ENCODE peak calls at places on chromosomes 4 and X, in five cellular contexts. O, S, R, Q and Y are unnamed samples.

GRCh38 chrX:12825801-12826200 is 34.6 kb downstream of the PRPS2 start:
- DNase-seq in Q (no peak), R (no peak), O (no peak), S (no peak), Y (no peak)

GRCh38 chrX:148522006-148522405 is 21.6 kb downstream of the AFF2 start:
- DNase-seq in R (no peak), O (no peak), Q (no peak), S (no peak), Y (no peak)

GRCh38 chr4:125397226-125397625 is 82.5 kb downstream of the FAT4 start:
- DNase-seq in S (no peak), R (no peak), O (no peak), Q (no peak), Y (no peak)

GRCh38 chrX:39133971-39134370 is 332.7 kb downstream of the MID1IP1 start:
- DNase-seq in S (no peak), R (no peak), Q (no peak), O (no peak), Y (peak; percentile 1)

GRCh38 chr4:158796370-158797140 is 27.7 kb downstream of the FNIP2 start:
- DNase-seq in S (no peak), Q (peak; percentile 85), O (peak; percentile 60), R (no peak), Y (no peak)

GRCh38 chr4:165814256-165815010 is 58.6 kb upstream of the TLL1 start:
- DNase-seq in Q (peak; percentile 1), S (no peak), O (no peak), R (no peak), Y (no peak)

GRCh38 chrX:30525732-30526131 is 51.8 kb downstream of the TASL start:
- DNase-seq in S (no peak), Q (no peak), O (no peak), R (no peak), Y (no peak)

GRCh38 chrX:28920141-28920540 is 332.9 kb downstream of the IL1RAPL1 start:
- DNase-seq in O (no peak), R (no peak), Q (no peak), S (no peak), Y (no peak)

GRCh38 chrX:38519651-38520050 is 41.7 kb upstream of the TSPAN7 start:
- DNase-seq in S (no peak), O (no peak), Q (no peak), R (no peak), Y (no peak)

GRCh38 chr4:112327950-112328349 is 30.8 kb downstream of the ALPK1 start:
- DNase-seq in R (no peak), O (no peak), Q (peak; percentile 70), S (no peak), Y (no peak)

GRCh38 chr4:158169931-158170690 is 2.7 kb downstream of the GASK1B start:
- DNase-seq in S (no peak), O (no peak), Q (peak; percentile 60), R (no peak), Y (no peak)

GRCh38 chr4:5711479-5712184 is 631 bp downstream of the EVC start:
- DNase-seq in S (no peak), R (peak; percentile 39), Q (peak; percentile 87), O (peak; percentile 52), Y (no peak)

GRCh38 chr4:100075486-100076270 is 114.6 kb downstream of the DDIT4L start:
- DNase-seq in R (no peak), S (no peak), O (no peak), Q (peak; percentile 20), Y (no peak)

GRCh38 chr4:110196206-110196870 is 2.1 kb downstream of the ELOVL6 start:
- DNase-seq in R (peak; percentile 51), S (peak; percentile 23), O (peak; percentile 71), Q (peak; percentile 65), Y (peak; percentile 50)

GRCh38 chrX:69496143-69496542 is 8.0 kb upstream of the NALF2 start:
- DNase-seq in R (no peak), S (no peak), O (no peak), Q (no peak), Y (no peak)

GRCh38 chr4:53854991-53855885 is 209.2 kb downstream of the CHIC2 start:
- DNase-seq in R (no peak), Q (peak; percentile 82), O (no peak), S (no peak), Y (no peak)

GRCh38 chr4:124515591-124515990 is 196.9 kb downstream of the ANKRD50 start:
- DNase-seq in O (no peak), Q (no peak), R (no peak), S (no peak), Y (no peak)

GRCh38 chr4:153220709-153221367 is 16.6 kb downstream of the TRIM2 start:
- DNase-seq in O (no peak), Q (peak; percentile 32), S (no peak), R (no peak), Y (no peak)

GRCh38 chrX:7054219-7055206 is 93.0 kb upstream of the STS start:
- DNase-seq in R (no peak), S (no peak), O (no peak), Q (no peak), Y (no peak)

GRCh38 chrX:54029543-54030143 is 14.6 kb downstream of the PHF8 start:
- DNase-seq in Q (no peak), R (no peak), O (peak; percentile 56), S (no peak), Y (no peak)

GRCh38 chr4:88697113-88697512 is 516 bp downstream of the NAP1L5 start:
- DNase-seq in Q (peak; percentile 59), O (no peak), R (no peak), S (peak; percentile 32), Y (no peak)

GRCh38 chr4:6199344-6199921 is 916 bp downstream of the JAKMIP1 start:
- DNase-seq in S (peak; percentile 27), R (no peak), O (no peak), Q (no peak), Y (no peak)

GRCh38 chr4:24770111-24770584 is 25.2 kb upstream of the SOD3 start:
- DNase-seq in O (no peak), R (no peak), Q (peak; percentile 92), S (no peak), Y (no peak)

GRCh38 chrX:155864655-155865054 is 16.5 kb upstream of the VAMP7 start:
- DNase-seq in S (no peak), Q (peak; percentile 23), R (no peak), O (no peak), Y (no peak)

GRCh38 chr4:3729188-3729884 is 36.8 kb upstream of the ADRA2C start:
- DNase-seq in S (no peak), Q (peak; percentile 89), R (no peak), O (no peak), Y (no peak)

GRCh38 chrX:25523574-25523973 is 507.8 kb upstream of the ARX start:
- DNase-seq in O (no peak), Q (peak; percentile 5), S (no peak), R (no peak), Y (no peak)

GRCh38 chr4:137961051-137961438 is 281.1 kb downstream of the SLC7A11 start:
- DNase-seq in R (no peak), O (no peak), Q (peak; percentile 90), S (no peak), Y (no peak)

GRCh38 chr4:81757706-81758105 is 286.0 kb upstream of the RASGEF1B start:
- DNase-seq in S (no peak), O (no peak), R (no peak), Q (no peak), Y (no peak)

GRCh38 chrX:96575011-96575410 is 109.6 kb upstream of the DIAPH2 start:
- DNase-seq in R (no peak), O (no peak), Q (no peak), S (no peak), Y (no peak)

GRCh38 chr4:63218837-63219236 is 1190.4 kb downstream of the TECRL start:
- DNase-seq in R (no peak), Q (no peak), O (no peak), S (no peak), Y (no peak)

GRCh38 chr4:14856076-14856926 is 146.0 kb upstream of the CPEB2 start:
- DNase-seq in R (no peak), O (peak; percentile 63), Q (peak; percentile 98), S (no peak), Y (no peak)

DNA sequence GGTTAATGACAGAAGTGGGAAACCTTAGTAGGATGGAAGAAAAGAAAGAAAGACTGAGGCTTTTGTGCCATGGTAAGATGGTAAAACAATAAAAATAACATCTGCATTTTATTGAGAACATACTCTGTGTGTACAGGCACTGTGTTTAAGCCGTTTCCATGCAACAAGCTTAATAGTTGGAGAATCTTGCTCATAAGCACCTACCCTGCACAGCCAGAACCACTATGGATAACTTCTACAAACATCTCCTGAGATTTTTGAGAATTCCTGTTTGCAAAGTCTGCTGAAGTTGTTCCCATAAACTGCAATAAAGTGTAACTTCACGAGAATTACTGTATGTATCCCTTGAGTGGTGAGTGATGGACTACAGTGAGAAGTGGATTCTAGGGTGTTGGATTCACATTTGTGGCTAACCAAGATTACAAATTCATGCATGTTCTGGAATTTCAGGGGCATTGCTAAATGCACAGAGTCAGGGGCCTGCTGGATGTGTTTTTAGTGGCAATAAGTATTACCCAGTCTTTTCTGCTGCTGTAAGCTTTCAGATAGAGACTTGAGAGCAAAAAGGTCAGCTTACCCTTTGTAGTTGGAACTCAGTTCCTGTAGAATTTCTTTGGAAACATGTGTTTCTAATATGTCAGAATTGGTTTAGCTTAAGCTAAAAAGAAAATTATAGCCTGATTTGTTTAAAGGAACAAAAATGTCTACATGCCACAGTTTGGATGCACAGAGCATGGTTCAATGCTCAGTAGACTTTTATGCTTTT is 132.5 kb downstream of the AFF1 start:
- DNase-seq in O (no peak), Q (no peak), S (no peak), R (no peak), Y (no peak)
- H3K36me3 ChIP-seq in O (peaks cover 9% of the 10 kb centered on the region), Q (no peaks in the 10 kb centered on the region), S (no peaks in the 10 kb centered on the region), R (no peaks in the 10 kb centered on the region), Y (no peaks in the 10 kb centered on the region)

GRCh38 chrX:154350429-154351182 is 23.8 kb downstream of the FLNA start:
- DNase-seq in S (no peak), Q (peak; percentile 25), O (peak; percentile 6), R (no peak), Y (peak; percentile 39)
- H3K36me3 ChIP-seq in S (peaks cover 45% of the 10 kb centered on the region), Q (peaks cover 16% of the 10 kb centered on the region), O (peaks cover 70% of the 10 kb centered on the region), R (peaks cover 72% of the 10 kb centered on the region), Y (peaks cover 56% of the 10 kb centered on the region)

GRCh38 chrX:153717445-153717844 is 6.7 kb downstream of the BCAP31 start:
- DNase-seq in O (no peak), Q (no peak), R (no peak), S (no peak), Y (no peak)
- H3K36me3 ChIP-seq in O (peaks cover 64% of the 10 kb centered on the region), Q (no peaks in the 10 kb centered on the region), R (peaks cover 39% of the 10 kb centered on the region), S (peaks cover 28% of the 10 kb centered on the region), Y (peaks cover 38% of the 10 kb centered on the region)

GRCh38 chr4:10115657-10116624 is 658 bp downstream of the WDR1 start:
- DNase-seq in S (peak; percentile 72), R (no peak), O (peak; percentile 81), Q (peak; percentile 57), Y (peak; percentile 81)

GRCh38 chr4:10115271-10115656 is 1.3 kb downstream of the WDR1 start:
- DNase-seq in O (no peak), S (no peak), Q (peak; percentile 85), R (no peak), Y (no peak)

GRCh38 chr4:10114147-10114546 is 2.5 kb downstream of the WDR1 start:
- DNase-seq in O (no peak), Q (no peak), S (no peak), R (no peak), Y (no peak)

GRCh38 chr4:10113362-10114047 is 3.1 kb downstream of the WDR1 start:
- DNase-seq in O (no peak), Q (no peak), S (no peak), R (no peak), Y (no peak)

DNA sequence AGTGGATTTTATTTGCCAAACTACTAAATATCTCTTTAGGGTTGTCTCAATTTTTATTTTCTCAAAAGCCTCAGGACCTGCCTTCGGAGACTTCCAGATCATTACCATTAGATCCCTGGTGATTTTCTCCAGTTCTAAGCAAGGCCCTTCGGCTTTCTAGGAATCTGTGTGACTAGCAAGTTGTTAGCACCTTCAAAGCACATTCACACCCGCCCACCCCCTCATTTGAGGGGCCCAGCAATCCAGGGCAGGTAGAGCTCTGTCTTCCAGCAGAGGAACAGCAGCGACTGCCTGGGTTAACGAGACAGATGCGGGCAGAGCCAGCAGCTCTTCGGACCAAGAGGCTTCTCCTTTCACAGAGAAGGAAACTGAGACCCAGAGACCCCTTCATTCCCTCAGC is 2.0 kb downstream of the WDR1 start:
- DNase-seq in R (no peak), O (no peak), Q (no peak), S (no peak), Y (no peak)
- H3K36me3 ChIP-seq in R (peaks cover 55% of the 10 kb centered on the region), O (peaks cover 57% of the 10 kb centered on the region), Q (peaks cover 43% of the 10 kb centered on the region), S (peaks cover 59% of the 10 kb centered on the region), Y (peaks cover 57% of the 10 kb centered on the region)